ENCODE peak calls at places on chromosomes 3 and 15, in eight cellular contexts. A is HT1080; I is BJ; K is fibroblast of the aortic adventitia; G is effector memory CD4-positive, alpha-beta T cell; N is stimulated activated naive CD4-positive, alpha-beta T cell; P is neuronal stem cell; T is Caki2. W is an unnamed sample.
A peak's percentile ranks its signal among the peaks of the same experiment; 100 is the strongest.

GRCh38 chr3:170178631-170179030 is 2.9 kb downstream of the PHC3 start:
- DNase-seq in T (no peak), G (peak; percentile 35), K (no peak), I (no peak), A (no peak), N (peak; percentile 63), P (no peak), W (no peak)

GRCh38 chr3:52443791-52444687 is 864 bp downstream of the SEMA3G start:
- DNase-seq in N (no peak), T (no peak), I (no peak), K (no peak), G (no peak), A (no peak), P (no peak), W (no peak)

GRCh38 chr3:99324854-99325253 is 313.5 kb upstream of the COL8A1 start:
- DNase-seq in I (no peak), G (no peak), N (no peak), P (no peak), A (no peak), K (no peak), T (no peak), W (no peak)

GRCh38 chr3:122577409-122578028 is at the start of gene PARP15:
- DNase-seq in G (no peak), K (peak; percentile 4), N (peak; percentile 33), A (no peak), P (no peak), I (no peak), T (no peak), W (no peak)

GRCh38 chr3:106006001-106006400 is 137.2 kb upstream of the CBLB start:
- DNase-seq in G (no peak), P (no peak), N (no peak), T (no peak), K (peak; percentile 97), A (peak; percentile 92), I (no peak), W (peak; percentile 96)

GRCh38 chr3:42061711-42062408 is 29.3 kb upstream of the TRAK1 start:
- DNase-seq in G (no peak), I (peak; percentile 81), T (peak; percentile 84), P (no peak), N (no peak), K (peak; percentile 99), A (peak; percentile 91), W (peak; percentile 46)

GRCh38 chr3:170605490-170605889 is 19.6 kb upstream of the SLC7A14 start:
- DNase-seq in A (no peak), T (no peak), P (no peak), I (no peak), N (no peak), K (no peak), G (no peak), W (no peak)

GRCh38 chr3:78899846-78900245 is 868.0 kb downstream of the ROBO1 start:
- DNase-seq in K (no peak), T (no peak), P (no peak), N (no peak), G (no peak), A (no peak), I (no peak), W (no peak)

GRCh38 chr15:58604455-58604923 is 145.0 kb downstream of the ADAM10 start:
- DNase-seq in K (no peak), A (no peak), I (no peak), N (no peak), G (no peak), T (no peak), P (no peak), W (no peak)

GRCh38 chr15:95401586-95401985 is 928.9 kb upstream of the NR2F2 start:
- DNase-seq in K (peak; percentile 50), T (no peak), G (no peak), I (no peak), A (no peak), N (no peak), P (no peak), W (no peak)

GRCh38 chr3:158097571-158098553 is 8.4 kb downstream of the SHOX2 start:
- DNase-seq in A (no peak), T (peak; percentile 89), N (peak; percentile 72), I (no peak), G (peak; percentile 39), K (no peak), P (peak; percentile 86), W (peak; percentile 24)

GRCh38 chr15:87577336-87577735 is 679.2 kb downstream of the NTRK3 start:
- DNase-seq in G (no peak), K (no peak), P (no peak), A (no peak), I (no peak), T (no peak), N (no peak), W (peak; percentile 44)

GRCh38 chr3:36729204-36730056 is 34.9 kb downstream of the DCLK3 start:
- DNase-seq in G (no peak), A (peak; percentile 53), I (no peak), K (peak; percentile 83), P (peak; percentile 53), T (peak; percentile 31), N (peak; percentile 2), W (peak; percentile 52)

GRCh38 chr3:197549261-197549885 is 6.4 kb downstream of the BDH1 start:
- DNase-seq in I (no peak), P (no peak), T (no peak), N (no peak), A (no peak), K (no peak), G (no peak), W (no peak)

GRCh38 chr3:159322322-159322939 is 520.6 kb downstream of the MFSD1 start:
- DNase-seq in P (peak; percentile 53), I (no peak), G (no peak), K (peak; percentile 17), T (no peak), N (no peak), A (peak; percentile 55), W (peak; percentile 15)

GRCh38 chr15:99052205-99052604 is 44.6 kb upstream of the PGPEP1L start:
- DNase-seq in G (no peak), T (no peak), N (no peak), K (no peak), A (no peak), I (no peak), P (no peak), W (peak; percentile 21)